ENCODE peak calls at places on chromosomes 7 and 10, in six cellular contexts. L is choroid plexus epithelial cell, M is epithelial cell of esophagus, B is AG04449, R is GM12864, S is heart right ventricle. Z is an unnamed sample.

GRCh38 chr10:120689766-120690539 is 161.2 kb upstream of the WDR11 start:
- DNase-seq in L (no peak), M (no peak), B (no peak), R (no peak), S (no peak), Z (no peak)

GRCh38 chr7:1445341-1445740 is 13.9 kb downstream of the MICALL2 start:
- DNase-seq in L (no peak), M (no peak), B (no peak), R (no peak), S (no peak), Z (no peak)

GRCh38 chr10:130507461-130507860 is 371.3 kb downstream of the GLRX3 start:
- DNase-seq in L (no peak), M (no peak), B (no peak), R (no peak), S (no peak), Z (no peak)

GRCh38 chr10:133182190-133182589 is 22.2 kb downstream of the KNDC1 start:
- DNase-seq in L (no peak), M (no peak), B (no peak), R (no peak), S (no peak), Z (no peak)

GRCh38 chr10:97499561-97500296 is 1.0 kb downstream of the UBTD1 start:
- DNase-seq in L (peak), M (peak), B (no peak), R (no peak), S (peak), Z (peak)

GRCh38 chr7:155277385-155277994 is 20.2 kb upstream of the INSIG1 start:
- DNase-seq in L (no peak), M (no peak), B (no peak), R (no peak), S (no peak), Z (peak)

GRCh38 chr10:74419491-74420466 is 268.8 kb downstream of the ADK start:
- DNase-seq in L (peak), M (peak), B (no peak), R (peak), S (no peak), Z (peak)

GRCh38 chr7:44618754-44619153 is 12.3 kb downstream of the OGDH start:
- DNase-seq in L (no peak), M (peak), B (no peak), R (no peak), S (no peak), Z (no peak)

GRCh38 chr7:100626530-100627237 is 14.3 kb downstream of the MOSPD3 start:
- DNase-seq in L (peak), M (peak), B (no peak), R (no peak), S (peak), Z (peak)

GRCh38 chr7:101588131-101588935 is 40.8 kb downstream of the MYL10 start:
- DNase-seq in L (no peak), M (no peak), B (no peak), R (no peak), S (no peak), Z (no peak)

GRCh38 chr7:88363869-88364268 is 57.2 kb upstream of the STEAP4 start:
- DNase-seq in L (no peak), M (no peak), B (no peak), R (no peak), S (no peak), Z (no peak)

GRCh38 chr7:140506788-140507464 is 27.6 kb upstream of the MKRN1 start:
- DNase-seq in L (peak), M (peak), B (peak), R (no peak), S (peak), Z (peak)

GRCh38 chr10:94640562-94640961 is 43.0 kb upstream of the CYP2C18 start:
- DNase-seq in L (no peak), M (no peak), B (no peak), R (no peak), S (no peak), Z (no peak)

GRCh38 chr7:1536105-1536767 is 5.7 kb downstream of the MAFK start:
- DNase-seq in L (no peak), M (no peak), B (no peak), R (no peak), S (peak), Z (no peak)

GRCh38 chr7:45171946-45172345 is 14.4 kb downstream of the RAMP3 start:
- DNase-seq in L (no peak), M (no peak), B (no peak), R (no peak), S (no peak), Z (no peak)

GRCh38 chr10:117186832-117187615 is 10.3 kb upstream of the KCNK18 start:
- DNase-seq in L (peak), M (peak), B (no peak), R (no peak), S (no peak), Z (no peak)

GRCh38 chr7:39644170-39644569 is 20.8 kb downstream of the RALA start:
- DNase-seq in L (peak), M (peak), B (no peak), R (no peak), S (no peak), Z (peak)

GRCh38 chr10:930415-931325 is 835 bp downstream of the LARP4B start:
- DNase-seq in L (peak), M (peak), B (peak), R (no peak), S (peak), Z (peak)

DNA sequence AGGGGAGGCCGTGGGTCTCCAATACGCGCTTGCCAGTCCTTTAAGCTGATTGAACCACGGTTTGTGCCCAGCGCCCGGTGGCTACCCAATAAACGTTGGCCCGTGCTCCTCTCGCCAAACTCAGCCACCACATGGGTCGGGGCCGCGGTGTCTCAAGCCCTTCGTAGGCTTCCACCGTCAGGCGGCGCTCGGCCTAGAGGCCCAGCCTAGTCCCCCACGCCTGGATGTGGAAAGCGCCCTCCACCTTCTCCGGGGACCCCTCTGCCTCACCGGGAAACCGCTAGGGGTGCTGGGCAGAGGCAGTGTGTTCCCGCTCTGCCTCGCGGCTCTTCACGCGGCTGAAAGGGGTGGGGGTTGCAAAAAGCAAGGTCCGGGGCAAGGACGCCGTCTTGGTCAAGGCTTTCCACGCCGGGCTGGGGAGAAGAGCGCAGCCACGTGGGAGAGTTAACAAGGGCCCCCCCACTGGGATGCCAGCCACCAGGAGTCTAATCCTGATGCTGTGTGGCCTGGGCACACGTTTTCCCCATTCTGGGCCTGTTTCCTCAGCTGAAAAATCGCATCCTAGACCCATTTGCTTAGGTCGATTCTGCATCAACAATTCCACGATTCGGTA is 29.8 kb downstream of the LEP start:
- DNase-seq in L (no peak), M (no peak), B (no peak), R (no peak), S (peak), Z (no peak)
- TF ChIP-seq CTCF in L (peak), M (no peak), B (peak), R (no peak), S (no peak), Z (peak)

GRCh38 chr10:131899695-131900349 is 986 bp upstream of the PPP2R2D start:
- DNase-seq in L (no peak), M (no peak), B (no peak), R (no peak), S (no peak), Z (no peak)

GRCh38 chr10:131901181-131901829 is 497 bp downstream of the PPP2R2D start:
- DNase-seq in L (peak), M (peak), B (no peak), R (no peak), S (peak), Z (peak)

GRCh38 chr10:131902211-131902610 is 1.4 kb downstream of the PPP2R2D start:
- DNase-seq in L (no peak), M (no peak), B (no peak), R (no peak), S (no peak), Z (no peak)

GRCh38 chr10:131899116-131899690 is 1.6 kb upstream of the PPP2R2D start:
- DNase-seq in L (no peak), M (no peak), B (no peak), R (no peak), S (no peak), Z (no peak)

DNA sequence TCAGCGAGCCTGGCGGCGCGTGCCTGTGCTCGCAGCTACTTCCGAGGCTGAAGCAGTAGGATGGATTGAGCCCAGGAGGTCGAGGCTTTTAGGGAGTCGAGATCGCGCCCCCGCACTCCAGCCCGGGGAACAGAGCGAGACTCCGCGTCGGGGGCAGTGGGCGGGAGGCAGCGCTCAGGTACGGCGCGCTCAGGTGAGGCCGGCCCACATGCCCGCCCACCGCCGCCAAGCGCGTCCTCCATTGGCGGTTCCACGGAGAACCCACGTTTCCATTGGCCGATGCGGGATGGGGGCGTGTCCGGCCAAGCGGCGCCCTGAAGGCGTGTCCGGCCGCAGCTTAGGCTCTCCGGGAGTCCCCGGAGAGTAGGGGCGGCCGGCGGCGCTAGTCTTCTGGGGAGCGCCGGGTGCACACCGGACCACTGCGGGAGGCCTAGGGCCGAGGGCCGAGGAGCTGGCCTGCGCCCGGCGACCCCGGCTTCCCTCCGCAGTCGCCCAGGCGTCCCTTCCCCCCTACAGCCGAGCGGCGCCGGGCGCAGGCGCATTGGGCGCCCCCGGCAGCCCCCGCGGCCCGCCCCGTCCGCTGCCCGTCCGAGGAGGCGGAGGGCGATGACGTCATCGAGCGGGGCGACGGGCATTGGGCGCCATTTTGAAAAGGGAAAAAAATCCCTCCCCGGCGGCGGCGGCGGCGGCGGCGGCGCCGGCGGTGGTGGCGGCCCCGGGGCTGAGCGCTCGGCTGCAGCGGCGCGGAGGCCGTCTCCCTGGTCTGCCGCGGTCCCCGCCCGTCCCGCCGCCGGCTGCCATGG is at the start of gene PPP2R2D:
- DNase-seq in L (peak), M (peak), B (peak), R (peak), S (peak), Z (peak)
- H3K4me3 ChIP-seq in L (peak), M (peak), B (peak), R (peak), S (peak), Z (peak)

GRCh38 chr10:3126249-3126648 is 46.3 kb downstream of the PITRM1 start:
- DNase-seq in L (no peak), M (no peak), B (no peak), R (no peak), S (no peak), Z (no peak)

GRCh38 chr10:3126741-3127342 is 45.7 kb downstream of the PITRM1 start:
- DNase-seq in L (peak), M (peak), B (no peak), R (no peak), S (no peak), Z (no peak)

GRCh38 chr10:3129581-3130340 is 42.8 kb downstream of the PITRM1 start:
- DNase-seq in L (no peak), M (no peak), B (no peak), R (no peak), S (no peak), Z (no peak)

GRCh38 chr10:3128379-3129130 is 44.0 kb downstream of the PITRM1 start:
- DNase-seq in L (no peak), M (no peak), B (no peak), R (no peak), S (no peak), Z (no peak)

DNA sequence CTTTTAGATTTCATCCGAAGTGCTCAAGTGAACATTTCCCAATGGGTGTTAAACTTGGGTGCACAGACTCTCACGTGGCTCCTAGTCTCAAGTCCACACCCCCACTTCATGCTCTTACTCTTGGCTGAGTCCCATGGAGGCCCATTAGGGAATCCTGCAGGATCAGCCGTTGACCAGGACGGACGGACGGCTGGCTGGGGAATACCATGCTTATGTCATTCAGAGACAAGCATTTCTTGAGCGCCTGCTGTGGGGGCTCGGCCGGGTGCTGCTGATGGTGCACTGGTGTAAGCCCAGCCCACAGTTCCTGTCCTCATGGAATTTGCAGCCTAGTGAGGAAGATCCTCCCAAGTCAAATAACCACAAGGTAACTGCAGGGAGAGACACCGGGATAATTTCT is 44.7 kb downstream of the PITRM1 start:
- DNase-seq in L (no peak), M (no peak), B (no peak), R (no peak), S (no peak), Z (no peak)
- TF ChIP-seq CTCF in L (no peak), M (no peak), B (no peak), R (no peak), S (no peak), Z (no peak)

GRCh38 chr10:50648935-50649227 is 25.1 kb upstream of the SGMS1 start:
- DNase-seq in L (no peak), M (no peak), B (no peak), R (no peak), S (no peak), Z (no peak)

GRCh38 chr10:50651808-50652207 is 28.1 kb upstream of the SGMS1 start:
- DNase-seq in L (peak), M (no peak), B (no peak), R (no peak), S (no peak), Z (no peak)

GRCh38 chr10:50653142-50653541 is 29.4 kb upstream of the SGMS1 start:
- DNase-seq in L (peak), M (peak), B (no peak), R (no peak), S (no peak), Z (peak)

GRCh38 chr10:50648089-50648934 is 24.6 kb upstream of the SGMS1 start:
- DNase-seq in L (no peak), M (no peak), B (no peak), R (peak), S (no peak), Z (no peak)

DNA sequence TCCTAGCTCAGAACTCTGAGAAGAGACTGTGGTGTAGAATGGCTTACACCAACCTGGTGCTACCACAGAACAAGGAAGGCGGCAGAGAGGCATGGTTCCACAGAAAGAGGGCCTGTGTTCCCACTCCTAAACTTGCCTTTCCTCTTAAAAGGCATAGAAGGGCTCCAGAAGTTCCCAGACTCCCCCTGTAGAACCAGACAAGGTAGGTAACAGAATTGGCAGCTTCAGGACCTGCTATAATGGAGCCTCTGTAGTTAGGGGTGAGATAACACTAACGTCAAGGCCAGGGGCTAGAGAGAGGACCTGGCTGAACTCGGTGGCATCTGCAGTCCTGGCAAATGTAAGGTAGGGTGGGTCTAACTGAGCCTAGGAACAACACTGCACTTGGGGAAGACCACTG is 26.7 kb upstream of the SGMS1 start:
- DNase-seq in L (no peak), M (no peak), B (no peak), R (no peak), S (no peak), Z (no peak)
- H3K4me3 ChIP-seq in L (no peak), M (no peak), B (no peak), R (no peak), S (no peak), Z (no peak)

DNA sequence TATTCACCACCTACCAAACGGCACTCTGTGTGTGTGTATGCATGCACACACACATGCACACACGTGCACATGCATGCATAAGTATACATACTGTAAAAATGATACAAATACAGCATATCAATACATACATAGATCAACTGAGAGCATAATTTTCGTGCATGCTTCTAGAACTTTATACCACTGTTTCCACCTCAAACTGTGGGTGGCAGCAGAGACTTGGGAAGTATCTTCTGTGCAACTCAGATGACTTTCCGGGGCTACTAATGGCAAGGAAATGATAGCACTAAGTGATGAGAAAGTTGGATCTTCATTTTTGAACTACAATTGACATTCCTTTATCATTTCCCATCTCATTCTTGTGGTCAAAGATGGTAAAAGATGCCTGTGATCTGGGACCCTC is 570.7 kb downstream of the REEP3 start:
- DNase-seq in L (peak), M (peak), B (no peak), R (no peak), S (no peak), Z (peak)
- TF ChIP-seq CTCF in L (peak), M (no peak), B (peak), R (peak), S (peak), Z (peak)

GRCh38 chr7:150801242-150801945 is 825 bp downstream of the TMEM176A start:
- DNase-seq in L (no peak), M (no peak), B (no peak), R (no peak), S (no peak), Z (no peak)
- H3K4me3 ChIP-seq in L (no peak), M (no peak), B (no peak), R (no peak), S (peak), Z (no peak)

DNA sequence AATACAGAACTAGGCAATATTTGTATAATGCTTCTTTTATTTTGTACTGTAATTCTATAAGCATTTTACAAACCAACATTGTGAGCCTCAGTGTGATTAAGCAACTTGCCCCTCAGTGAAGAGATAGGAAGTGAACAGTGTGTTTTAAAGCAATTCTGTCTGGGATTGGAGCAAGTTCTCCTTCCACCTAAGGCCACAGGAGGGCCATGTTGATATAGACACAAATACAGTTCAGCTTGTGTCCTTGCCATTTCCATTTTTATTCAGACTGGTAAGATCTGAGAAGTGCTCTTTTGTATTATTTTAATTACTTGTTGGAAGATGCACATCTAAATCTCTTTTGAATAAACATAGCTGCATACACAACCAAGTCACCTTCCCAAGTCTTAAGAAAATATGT is 416.3 kb upstream of the COBL start:
- DNase-seq in L (no peak), M (no peak), B (no peak), R (no peak), S (no peak), Z (no peak)
- TF ChIP-seq CTCF in L (no peak), M (no peak), B (no peak), R (no peak), S (no peak), Z (no peak)

GRCh38 chr7:8433477-8434289 is at the start of gene NXPH1:
- DNase-seq in L (no peak), M (peak), B (no peak), R (no peak), S (no peak), Z (no peak)

GRCh38 chr7:8436965-8437364 is 3.6 kb downstream of the NXPH1 start:
- DNase-seq in L (peak), M (peak), B (no peak), R (peak), S (no peak), Z (peak)

GRCh38 chr7:8434290-8435002 is 1.0 kb downstream of the NXPH1 start:
- DNase-seq in L (no peak), M (no peak), B (no peak), R (no peak), S (no peak), Z (no peak)

GRCh38 chr7:8435120-8435519 is 1.7 kb downstream of the NXPH1 start:
- DNase-seq in L (no peak), M (no peak), B (no peak), R (no peak), S (no peak), Z (no peak)

DNA sequence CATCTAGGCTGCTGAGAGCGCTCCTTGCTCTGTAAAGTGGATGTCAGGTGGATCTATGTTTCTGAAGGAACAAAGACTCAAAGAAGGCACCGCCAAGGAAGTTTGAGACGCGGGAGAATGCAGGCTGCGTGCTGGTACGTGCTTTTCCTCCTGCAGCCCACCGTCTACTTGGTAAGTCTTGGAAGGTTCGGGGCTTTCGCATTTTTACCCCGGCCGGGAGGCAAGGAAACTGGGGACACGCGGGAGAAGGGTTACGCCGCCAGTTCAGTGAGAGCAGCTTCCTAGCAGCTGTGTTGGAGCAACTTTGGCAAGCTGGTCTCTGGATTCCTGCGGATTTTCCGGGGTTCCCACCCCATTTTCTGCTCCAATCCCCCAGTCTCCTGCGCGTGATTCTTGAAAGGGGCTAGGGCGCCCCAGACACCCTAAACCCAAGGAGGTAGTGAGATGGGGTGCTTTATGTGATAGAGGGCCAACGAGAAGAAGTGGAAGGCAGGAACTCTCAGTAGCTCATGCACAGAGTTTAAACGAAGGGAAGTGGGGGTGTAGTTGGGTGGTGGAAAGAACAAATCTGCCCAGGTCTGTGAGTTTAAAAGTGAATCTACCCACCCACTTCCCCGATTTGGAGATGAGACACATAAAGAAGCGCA is 2.3 kb downstream of the NXPH1 start:
- DNase-seq in L (no peak), M (no peak), B (no peak), R (no peak), S (no peak), Z (no peak)
- H3K4me3 ChIP-seq in L (no peak), M (no peak), B (no peak), R (no peak), S (no peak), Z (no peak)